ENCODE peak calls at places on chromosomes 4 and X, in four cellular contexts. M is PC-9, R is fibroblast of mammary gland, W is mesothelial cell of epicardium. A is an unnamed sample.

GRCh38 chrX:1598021-1598875 is 6.8 kb downstream of the AKAP17A start:
- DNase-seq in W (no peak), R (no peak), M (no peak), A (no peak)

GRCh38 chr4:90357117-90357710 is 230.0 kb downstream of the CCSER1 start:
- DNase-seq in W (no peak), R (peak), M (peak), A (no peak)

GRCh38 chrX:143455045-143455444 is 62.2 kb downstream of the SPANXN3 start:
- DNase-seq in R (no peak), M (no peak), W (no peak), A (no peak)

GRCh38 chrX:151359931-151360871 is 36.8 kb upstream of the VMA21 start:
- DNase-seq in W (no peak), M (no peak), R (no peak), A (peak)

GRCh38 chr4:101205878-101206277 is 141.4 kb downstream of the PPP3CA start:
- DNase-seq in R (peak), W (no peak), M (no peak), A (no peak)

GRCh38 chr4:155974476-155974749 is 20.7 kb upstream of the CTSO start:
- DNase-seq in M (no peak), R (no peak), W (no peak), A (no peak)

GRCh38 chrX:152897216-152898144 is at the start of gene ZNF185:
- DNase-seq in R (no peak), W (peak), M (peak), A (no peak)

GRCh38 chr4:69748176-69748575 is 12.2 kb downstream of the SULT1B1 start:
- DNase-seq in W (no peak), R (peak), M (no peak), A (no peak)

GRCh38 chr4:6116696-6117285 is 83.6 kb downstream of the JAKMIP1 start:
- DNase-seq in M (no peak), R (no peak), W (no peak), A (no peak)

GRCh38 chr4:142347241-142347640 is 498.9 kb downstream of the INPP4B start:
- DNase-seq in W (no peak), R (peak), M (peak), A (no peak)

GRCh38 chr4:47002593-47002992 is 9.2 kb upstream of the GABRA4 start:
- DNase-seq in W (no peak), M (no peak), R (peak), A (no peak)

GRCh38 chr4:46124773-46125172 is 919 bp upstream of the GABRG1 start:
- DNase-seq in M (no peak), R (no peak), W (no peak), A (no peak)

GRCh38 chrX:119410027-119410819 is 11.1 kb downstream of the SLC25A43 start:
- DNase-seq in R (peak), W (no peak), M (peak), A (no peak)

DNA sequence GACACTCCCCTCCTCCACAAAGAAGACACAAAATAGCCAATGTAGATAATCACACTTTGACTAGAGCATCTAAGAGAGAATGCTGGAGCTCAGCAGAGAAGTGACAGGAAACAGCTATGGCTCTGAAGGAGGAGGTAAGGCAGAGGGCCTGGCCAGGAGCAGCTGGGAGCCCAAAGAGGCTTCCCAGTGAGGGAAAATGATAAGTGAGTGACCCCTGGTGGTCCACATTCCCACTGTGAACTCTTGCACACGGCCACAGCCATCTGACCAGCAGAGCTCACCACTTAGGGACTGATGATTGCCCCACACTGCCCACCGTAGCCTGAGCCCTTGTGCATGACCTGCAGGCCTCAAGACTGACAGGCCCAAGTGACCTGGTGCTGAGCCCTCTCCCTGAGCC is 162.7 kb upstream of the GALNTL6 start:
- DNase-seq in R (no peak), W (no peak), M (no peak), A (no peak)
- TF ChIP-seq CTCF in R (no peak), W (no peak), M (no peak), A (peak)

GRCh38 chrX:132373610-132374009 is 115.2 kb downstream of the MBNL3 start:
- DNase-seq in W (no peak), R (no peak), M (no peak), A (no peak)

DNA sequence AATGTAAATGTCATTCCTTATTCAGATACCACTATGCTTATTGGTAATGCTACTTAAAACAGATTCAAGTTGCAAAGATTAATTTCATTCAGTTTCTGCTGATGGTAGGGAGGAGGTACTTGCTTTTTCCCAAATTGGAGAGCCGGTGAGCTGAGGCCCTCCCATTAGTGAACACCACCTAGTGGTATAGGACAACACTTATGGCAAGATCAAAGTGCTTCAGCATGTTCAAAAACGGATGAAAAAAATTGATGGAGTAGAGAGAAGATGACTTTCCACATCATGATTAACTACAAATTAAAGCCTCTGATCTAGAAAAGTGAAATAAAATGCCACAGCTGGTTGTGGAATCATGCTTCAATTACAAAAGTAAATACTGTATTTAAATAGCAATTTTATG is 112.9 kb downstream of the MBNL3 start:
- DNase-seq in W (no peak), R (peak), M (no peak), A (no peak)
- TF ChIP-seq CTCF in W (no peak), R (peak), M (peak), A (no peak)

DNA sequence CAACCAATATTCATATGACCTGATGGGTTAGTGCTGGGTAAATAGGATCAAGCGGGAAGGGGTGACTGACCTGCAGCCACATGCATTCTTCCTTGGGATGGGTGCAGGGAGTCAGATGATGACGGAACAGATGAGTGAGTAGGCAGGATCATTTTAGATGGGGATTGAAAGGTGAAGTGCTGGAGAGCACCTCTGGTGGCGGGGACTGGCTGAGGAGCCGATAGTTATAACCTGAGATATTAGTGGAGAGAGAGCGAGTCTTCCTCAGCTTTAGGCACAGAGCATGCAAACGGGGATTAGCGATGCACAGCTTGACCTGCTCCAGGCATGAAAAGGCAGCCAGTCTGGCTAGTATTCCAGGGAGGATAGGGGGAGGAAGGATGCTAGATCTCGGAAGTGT is 99.1 kb downstream of the AFF1 start:
- DNase-seq in W (no peak), M (no peak), R (no peak), A (peak)
- TF ChIP-seq CTCF in W (no peak), M (no peak), R (no peak), A (no peak)

DNA sequence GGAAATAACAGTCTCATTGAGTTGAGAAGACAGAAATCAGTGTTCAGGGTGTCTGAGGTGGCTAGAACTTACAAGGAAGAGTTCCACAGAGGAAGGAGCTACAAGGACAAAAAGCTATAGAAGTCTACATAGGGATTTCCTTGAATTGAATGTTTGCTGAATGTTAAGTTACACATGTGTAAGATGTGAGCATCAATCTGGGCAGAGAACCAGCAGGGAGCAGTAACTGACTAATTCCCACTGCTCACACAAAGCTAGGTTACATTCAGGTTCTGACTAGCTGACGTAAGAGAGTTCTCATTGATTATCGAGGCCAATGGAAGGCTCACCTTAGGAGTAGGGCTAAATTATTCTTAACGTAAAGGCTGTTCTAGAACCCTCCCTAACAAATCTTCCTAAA is 60.5 kb downstream of the SLC30A9 start:
- DNase-seq in R (peak), M (no peak), W (no peak), A (no peak)
- TF ChIP-seq CTCF in R (no peak), M (no peak), W (no peak), A (peak)

GRCh38 chr4:122481766-122482405 is 25.4 kb upstream of the IL2 start:
- DNase-seq in W (no peak), M (no peak), R (peak), A (no peak)

GRCh38 chr4:122489061-122489460 is 32.5 kb upstream of the IL2 start:
- DNase-seq in W (no peak), R (no peak), M (no peak), A (no peak)

GRCh38 chr4:122480023-122480422 is 23.5 kb upstream of the IL2 start:
- DNase-seq in R (peak), W (no peak), M (no peak), A (no peak)

GRCh38 chr4:122480655-122481487 is 24.3 kb upstream of the IL2 start:
- DNase-seq in M (no peak), W (no peak), R (no peak), A (no peak)

DNA sequence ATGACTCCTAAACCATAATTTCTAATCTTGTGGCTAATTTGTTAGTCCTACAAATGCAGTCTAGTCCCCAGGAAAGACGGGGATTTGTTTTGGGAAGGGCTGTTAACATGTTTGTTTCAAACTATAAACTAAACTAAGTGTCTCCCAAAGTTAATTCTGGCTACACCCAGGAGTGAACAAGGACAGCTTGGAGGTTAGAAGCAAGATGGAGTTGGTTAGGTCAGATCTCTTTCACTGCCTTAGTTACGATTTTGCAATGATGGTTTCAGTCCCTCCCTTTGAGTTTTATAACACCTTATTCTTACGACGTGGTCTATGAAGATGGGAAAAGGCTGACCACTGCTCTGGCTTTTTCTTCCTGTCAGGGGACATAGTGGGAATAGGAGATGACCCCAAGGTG is 27.0 kb upstream of the IL2 start:
- DNase-seq in R (no peak), M (peak), W (no peak), A (no peak)
- TF ChIP-seq CTCF in R (no peak), M (no peak), W (no peak), A (no peak)

GRCh38 chr4:132619968-132620367 is 529.1 kb upstream of the PCDH10 start:
- DNase-seq in W (no peak), M (no peak), R (no peak), A (no peak)

DNA sequence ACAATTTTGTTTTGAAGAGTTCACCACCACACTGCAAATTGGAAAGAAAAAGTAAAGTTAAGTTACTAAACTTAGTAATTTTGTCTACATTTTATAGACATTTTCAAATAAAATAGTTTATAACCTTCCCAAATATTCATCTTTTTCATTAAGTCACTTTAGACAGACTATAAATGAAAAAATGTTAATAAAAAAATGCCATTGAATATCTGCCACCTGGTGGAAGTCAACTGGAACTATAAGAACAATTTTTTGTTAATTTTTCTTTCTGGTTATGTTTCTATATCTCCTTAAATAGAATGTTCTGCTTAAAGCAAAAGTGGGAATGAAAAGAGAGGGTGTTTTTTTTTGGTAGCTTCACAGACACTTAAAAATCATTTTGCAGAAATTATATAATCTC is 534.4 kb upstream of the PCDH10 start:
- DNase-seq in M (no peak), R (no peak), W (no peak), A (no peak)
- TF ChIP-seq CTCF in M (peak), R (peak), W (peak), A (peak)

A was measured in D721Med.